ENCODE peak calls at places on chromosomes 1 and 21, in seven cellular contexts. T is fibroblast of lung, V is breast epithelium, N is adrenal gland, Y is ovary, R is small intestine, W is left lung. I is an unnamed sample. For H3K4me1, the result is how much of the 10 kb centered on the place peaks cover.

GRCh38 chr1:224503161-224504118 is 68.8 kb upstream of the WDR26 start:
- DNase-seq in V (peak), N (peak), R (peak), Y (peak), W (peak), T (peak), I (peak)

GRCh38 chr21:29382029-29382654 is 83.4 kb downstream of the BACH1 start:
- DNase-seq in Y (no peak), N (no peak), V (no peak), T (peak), W (no peak), R (peak), I (no peak)

GRCh38 chr1:107683198-107683657 is 281.8 kb downstream of the VAV3 start:
- DNase-seq in R (peak), T (no peak), Y (no peak), V (no peak), W (no peak), N (no peak), I (no peak)

GRCh38 chr1:115911298-115911697 is 65.0 kb upstream of the SLC22A15 start:
- DNase-seq in N (no peak), Y (no peak), V (no peak), T (no peak), W (no peak), R (peak), I (no peak)

GRCh38 chr1:177164380-177165068 is at the start of gene ASTN1:
- DNase-seq in V (no peak), R (no peak), W (peak), T (peak), N (peak), Y (no peak), I (no peak)

GRCh38 chr21:41043008-41043407 is 125.0 kb upstream of the BACE2 start:
- DNase-seq in Y (no peak), V (no peak), N (no peak), R (peak), T (no peak), W (no peak), I (no peak)

GRCh38 chr1:172109357-172109756 is 268.1 kb downstream of the DNM3 start:
- DNase-seq in Y (no peak), R (no peak), W (no peak), V (no peak), T (no peak), N (peak), I (no peak)

GRCh38 chr1:39470040-39470439 is 21.4 kb upstream of the BMP8A start:
- DNase-seq in W (no peak), T (no peak), N (no peak), R (no peak), Y (no peak), V (no peak), I (no peak)

GRCh38 chr1:30405631-30406212 is 317.7 kb downstream of the MATN1 start:
- DNase-seq in N (no peak), T (no peak), Y (no peak), V (peak), R (no peak), W (no peak), I (no peak)

GRCh38 chr21:33212159-33212851 is 17.4 kb upstream of the IFNAR2 start:
- DNase-seq in T (peak), V (no peak), W (no peak), Y (no peak), R (peak), N (peak), I (no peak)

GRCh38 chr1:102191723-102192122 is 195.0 kb upstream of the OLFM3 start:
- DNase-seq in R (peak), T (peak), W (no peak), Y (no peak), N (peak), V (no peak), I (no peak)

GRCh38 chr1:214895226-214895625 is 187.3 kb upstream of the KCNK2 start:
- DNase-seq in T (peak), Y (no peak), W (no peak), R (no peak), V (no peak), N (no peak), I (no peak)

GRCh38 chr21:27070881-27071670 is 104.2 kb upstream of the ADAMTS5 start:
- DNase-seq in T (no peak), R (no peak), V (no peak), Y (no peak), W (no peak), N (no peak), I (no peak)

GRCh38 chr1:153404768-153405167 is 11.6 kb upstream of the S100A7A start:
- DNase-seq in V (no peak), W (peak), N (peak), T (no peak), R (peak), Y (no peak), I (no peak)

GRCh38 chr1:235586413-235586812 is 63.2 kb downstream of the GNG4 start:
- DNase-seq in V (peak), N (no peak), W (no peak), T (no peak), R (no peak), Y (no peak), I (no peak)

GRCh38 chr1:212520746-212521145 is 87.8 kb upstream of the ATF3 start:
- DNase-seq in W (no peak), N (no peak), R (peak), V (no peak), Y (no peak), T (no peak), I (no peak)

GRCh38 chr1:3440711-3441389 is 13.6 kb upstream of the ARHGEF16 start:
- DNase-seq in W (peak), R (no peak), Y (no peak), V (no peak), N (no peak), T (no peak), I (no peak)

GRCh38 chr1:215645182-215645581 is 78.1 kb downstream of the KCTD3 start:
- DNase-seq in Y (no peak), W (no peak), V (no peak), R (peak), N (no peak), T (no peak), I (no peak)

GRCh38 chr1:183048087-183049085 is 25.2 kb downstream of the LAMC1 start:
- DNase-seq in R (no peak), W (no peak), N (no peak), Y (no peak), T (no peak), V (no peak), I (no peak)

GRCh38 chr1:198168180-198168579 is 11.4 kb downstream of the NEK7 start:
- DNase-seq in R (no peak), V (no peak), W (no peak), T (peak), N (no peak), Y (no peak), I (no peak)

GRCh38 chr1:20147846-20148570 is 8.9 kb downstream of the PLA2G2F start:
- DNase-seq in Y (no peak), T (no peak), V (no peak), R (no peak), W (no peak), N (no peak), I (no peak)

GRCh38 chr21:46183910-46184624 is at the start of gene SPATC1L:
- DNase-seq in R (peak), W (peak), N (peak), T (peak), Y (peak), V (no peak), I (no peak)

GRCh38 chr1:233019921-233020320 is 69.5 kb downstream of the NTPCR start:
- DNase-seq in W (no peak), R (peak), V (no peak), T (peak), N (no peak), Y (no peak), I (no peak)

GRCh38 chr1:195745170-195746009 is 862.9 kb downstream of the KCNT2 start:
- DNase-seq in Y (no peak), V (no peak), R (no peak), W (no peak), T (peak), N (no peak), I (no peak)

GRCh38 chr1:184755226-184756065 is 788 bp upstream of the EDEM3 start:
- DNase-seq in Y (no peak), W (no peak), R (peak), V (no peak), N (no peak), T (peak), I (no peak)

GRCh38 chr1:235366286-235366685 is 941 bp upstream of the TBCE start:
- DNase-seq in R (no peak), N (no peak), Y (no peak), W (no peak), V (no peak), T (no peak), I (no peak)

GRCh38 chr1:218669431-218669830 is 324.3 kb downstream of the TGFB2 start:
- DNase-seq in Y (no peak), V (no peak), R (no peak), W (no peak), T (peak), N (no peak), I (no peak)

GRCh38 chr1:203273869-203274602 is 31.3 kb upstream of the BTG2 start:
- DNase-seq in W (peak), V (no peak), T (no peak), Y (peak), N (no peak), R (no peak), I (no peak)

GRCh38 chr21:35326677-35327076 is 277.6 kb upstream of the RUNX1 start:
- DNase-seq in W (no peak), N (no peak), V (no peak), T (peak), R (peak), Y (no peak), I (no peak)

GRCh38 chr1:182185822-182186756 is 124.6 kb upstream of the ZNF648 start:
- DNase-seq in W (no peak), T (peak), R (no peak), V (no peak), N (no peak), Y (no peak), I (no peak)

GRCh38 chr1:115227683-115228082 is 110.4 kb downstream of the NGF start:
- DNase-seq in N (no peak), T (peak), V (no peak), Y (no peak), R (no peak), W (no peak), I (no peak)

GRCh38 chr1:65449214-65449823 is 28.9 kb downstream of the LEPR start:
- DNase-seq in W (no peak), N (no peak), Y (no peak), R (no peak), V (no peak), T (no peak), I (no peak)

GRCh38 chr21:21898801-21899200 is 900.6 kb downstream of the NCAM2 start:
- DNase-seq in W (no peak), R (no peak), V (no peak), Y (no peak), N (no peak), T (no peak), I (no peak)

GRCh38 chr1:75861831-75862230 is 65.1 kb downstream of the MSH4 start:
- DNase-seq in W (no peak), R (no peak), V (no peak), T (no peak), N (no peak), Y (no peak), I (no peak)

GRCh38 chr1:161071886-161072371 is 2.2 kb upstream of the ARHGAP30 start:
- DNase-seq in W (peak), Y (no peak), T (peak), R (peak), V (no peak), N (peak), I (no peak)

GRCh38 chr1:65572701-65573421 is 152.4 kb downstream of the LEPR start:
- DNase-seq in N (no peak), R (no peak), V (no peak), T (no peak), Y (no peak), W (no peak), I (no peak)

DNA sequence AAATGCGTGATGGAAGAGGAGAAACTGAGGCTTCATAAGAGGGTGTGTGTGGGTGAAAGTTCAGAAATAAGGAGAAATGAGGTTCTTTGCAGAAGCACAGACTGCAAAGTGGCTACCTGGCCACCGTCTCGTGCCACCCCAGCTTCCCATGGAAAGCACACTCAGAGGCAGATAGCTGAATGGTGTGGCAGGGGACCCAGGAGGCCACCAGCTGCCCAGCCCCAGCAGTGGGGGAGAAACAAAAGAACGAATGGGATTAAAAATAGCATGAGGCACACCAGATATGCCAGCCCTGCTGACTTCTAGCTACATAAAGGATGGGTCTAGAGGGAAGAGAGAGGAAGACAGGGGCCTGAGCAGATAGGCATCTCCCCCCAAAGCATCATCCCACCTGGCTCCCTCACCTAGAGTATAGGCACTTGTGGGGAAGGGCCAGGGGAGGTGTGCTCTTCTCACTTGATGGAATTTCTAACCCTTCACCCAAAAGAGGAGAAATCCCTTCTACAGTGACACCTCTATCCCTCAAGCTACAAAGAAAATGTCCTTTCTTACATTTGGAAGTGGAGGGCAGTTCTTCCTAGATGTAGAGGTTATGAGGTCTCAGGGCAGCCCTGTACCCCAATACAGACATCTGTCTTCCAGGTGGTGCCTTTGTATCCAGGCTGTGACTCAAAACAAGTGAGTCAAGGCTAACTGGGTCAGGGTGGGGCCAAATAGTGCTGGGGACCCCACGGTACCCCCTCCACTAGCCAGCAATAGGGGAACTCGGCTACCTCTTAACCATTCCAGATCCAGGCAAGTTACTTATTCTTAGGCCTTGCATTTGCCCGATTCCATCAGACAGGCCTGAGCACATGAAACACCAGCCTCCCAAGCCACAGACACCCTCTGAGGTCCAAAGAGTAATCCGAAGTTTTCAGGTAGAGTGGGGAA is 3.5 kb downstream of the HDGF start:
- DNase-seq in W (no peak), R (no peak), V (no peak), N (peak), T (peak), Y (no peak), I (no peak)
- H3K4me1 ChIP-seq in W (half or more), R (under half), V (under half), N (half or more), T (under half), Y (under half), I (under half)

GRCh38 chr1:21572735-21573277 is 63.6 kb downstream of the ALPL start:
- DNase-seq in V (no peak), N (no peak), W (peak), Y (no peak), T (no peak), R (no peak), I (no peak)
- H3K4me1 ChIP-seq in V (under half), N (under half), W (under half), Y (under half), T (under half), R (under half), I (under half)

DNA sequence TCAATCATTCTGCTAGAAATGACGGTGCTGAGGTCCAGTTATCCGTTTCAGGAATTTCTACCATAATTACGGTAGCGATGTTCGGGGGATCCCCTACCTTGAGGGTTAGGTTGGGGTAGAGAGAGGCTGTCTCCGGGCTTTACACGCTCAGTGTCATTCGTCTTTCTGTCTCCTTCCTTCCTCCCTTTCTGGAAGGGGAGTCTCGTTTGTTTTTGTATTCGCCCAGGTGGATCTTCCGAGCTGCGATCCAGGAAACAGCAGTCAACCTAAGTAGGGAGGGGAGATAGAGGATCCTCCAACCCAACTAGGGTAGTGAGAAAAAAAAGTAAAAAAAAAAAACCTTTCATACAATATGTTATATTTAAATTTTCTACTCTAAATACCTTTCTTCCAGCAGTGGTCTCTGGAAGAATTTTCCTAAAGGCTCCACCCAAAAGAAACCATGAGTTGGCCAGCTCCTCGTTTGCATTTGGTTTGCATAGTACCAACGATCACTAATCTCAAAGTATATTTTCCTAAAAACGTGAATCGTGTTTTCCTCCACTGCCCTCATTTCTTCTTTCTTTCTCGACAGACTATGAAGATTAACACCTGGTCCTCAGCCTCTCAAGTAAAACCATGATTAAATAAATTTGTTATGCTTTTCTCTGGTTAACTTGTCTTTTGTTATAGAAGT is 611 bp upstream of the PIK3C2B start:
- DNase-seq in N (no peak), V (no peak), Y (no peak), T (no peak), R (no peak), W (no peak), I (no peak)
- H3K4me1 ChIP-seq in N (under half), V (under half), Y (under half), T (under half), R (under half), W (under half), I (under half)

GRCh38 chr1:42945171-42945570 is 13.5 kb downstream of the SLC2A1 start:
- DNase-seq in T (no peak), V (no peak), R (no peak), Y (no peak), N (no peak), W (no peak), I (no peak)

GRCh38 chr1:42942444-42942843 is 16.2 kb downstream of the SLC2A1 start:
- DNase-seq in W (no peak), R (no peak), Y (no peak), T (no peak), N (no peak), V (no peak), I (no peak)

GRCh38 chr1:42943166-42943565 is 15.5 kb downstream of the SLC2A1 start:
- DNase-seq in R (peak), Y (no peak), N (peak), T (peak), V (peak), W (peak), I (peak)

GRCh38 chr1:42943728-42944127 is 14.9 kb downstream of the SLC2A1 start:
- DNase-seq in R (no peak), N (no peak), V (no peak), T (no peak), W (no peak), Y (no peak), I (no peak)

GRCh38 chr1:42944207-42944928 is 14.3 kb downstream of the SLC2A1 start:
- DNase-seq in V (no peak), T (no peak), N (peak), R (no peak), W (peak), Y (no peak), I (peak)
- H3K4me1 ChIP-seq in V (under half), T (under half), N (under half), R (under half), W (half or more), Y (under half), I (half or more)

GRCh38 chr1:26287033-26287711 is 7.3 kb downstream of the SH3BGRL3 start:
- DNase-seq in T (no peak), N (no peak), W (no peak), R (peak), V (no peak), Y (no peak), I (no peak)
- H3K4me1 ChIP-seq in T (under half), N (under half), W (half or more), R (under half), V (under half), Y (under half), I (under half)

I was measured in thoracic aorta.